ENCODE peak calls at places on chromosomes 11 and 22, in five cellular contexts. S is brain pericyte, U is islet precursor cell, D is mesendoderm, G is H9. L is an unnamed sample.
A peak's percentile ranks its signal among the peaks of the same experiment; 100 is the strongest.

GRCh38 chr11:45646275-45646970 is 19.0 kb downstream of the CHST1 start:
- DNase-seq in U (no peak), D (peak; percentile 48), S (no peak), G (no peak), L (no peak)

GRCh38 chr11:47565340-47566165 is at the start of gene PTPMT1:
- DNase-seq in G (peak; percentile 74), U (peak; percentile 91), S (no peak), D (peak; percentile 86), L (no peak)

GRCh38 chr11:123407124-123407995 is 22.7 kb upstream of the GRAMD1B start:
- DNase-seq in G (peak; percentile 83), D (peak; percentile 92), U (peak; percentile 86), S (peak; percentile 13), L (no peak)

GRCh38 chr11:95082576-95083001 is 7.1 kb upstream of the ENDOD1 start:
- DNase-seq in S (no peak), G (no peak), D (no peak), U (no peak), L (no peak)

GRCh38 chr11:134098566-134099184 is 29.8 kb downstream of the JAM3 start:
- DNase-seq in S (no peak), U (no peak), D (peak; percentile 60), G (no peak), L (no peak)

GRCh38 chr11:18012314-18012905 is 437 bp downstream of the SERGEF start:
- DNase-seq in S (no peak), G (peak; percentile 57), U (peak; percentile 73), D (peak; percentile 68), L (no peak)

GRCh38 chr11:6604081-6604626 is 580 bp downstream of the ILK start:
- DNase-seq in G (peak; percentile 49), S (no peak), U (peak; percentile 82), D (peak; percentile 75), L (peak; percentile 31)

GRCh38 chr11:111736621-111737055 is 29.6 kb downstream of the PPP2R1B start:
- DNase-seq in G (no peak), D (no peak), U (no peak), S (no peak), L (no peak)

GRCh38 chr11:131710511-131710910 is 340.1 kb downstream of the NTM start:
- DNase-seq in G (no peak), S (no peak), U (no peak), D (no peak), L (no peak)

GRCh38 chr11:1197886-1198765 is 24.7 kb upstream of the MUC5B start:
- DNase-seq in S (no peak), D (no peak), U (peak; percentile 56), G (peak; percentile 54), L (peak; percentile 52)

GRCh38 chr11:47987781-47988180 is 7.4 kb downstream of the PTPRJ start:
- DNase-seq in D (no peak), S (no peak), G (no peak), U (no peak), L (no peak)

GRCh38 chr11:119982517-119983239 is 155.2 kb downstream of the TRIM29 start:
- DNase-seq in G (no peak), D (no peak), S (no peak), U (no peak), L (no peak)

GRCh38 chr11:125724125-125724524 is 22.0 kb upstream of the PATE1 start:
- DNase-seq in G (no peak), S (no peak), U (no peak), D (peak; percentile 51), L (no peak)

GRCh38 chr11:120198787-120199469 is 11.9 kb upstream of the OAF start:
- DNase-seq in D (no peak), S (no peak), G (no peak), U (no peak), L (no peak)

GRCh38 chr22:31081963-31082605 is 966 bp downstream of the SMTN start:
- DNase-seq in U (no peak), D (no peak), G (no peak), S (no peak), L (peak; percentile 69)

GRCh38 chr11:134734894-134735293 is 322.9 kb upstream of the B3GAT1 start:
- DNase-seq in D (no peak), G (no peak), S (no peak), U (no peak), L (no peak)

GRCh38 chr11:67368621-67369020 is 4.8 kb downstream of the CLCF1 start:
- DNase-seq in U (no peak), S (no peak), G (no peak), D (no peak), L (no peak)

GRCh38 chr11:111368285-111368560 is 10.9 kb downstream of the POU2AF1 start:
- DNase-seq in D (no peak), G (no peak), U (no peak), S (no peak), L (no peak)

GRCh38 chr11:112570335-112570734 is 309.7 kb upstream of the PLET1 start:
- DNase-seq in U (no peak), D (no peak), G (no peak), S (no peak), L (no peak)

GRCh38 chr11:34191592-34191991 is 86.2 kb downstream of the NAT10 start:
- DNase-seq in U (no peak), D (no peak), S (no peak), G (no peak), L (no peak)

GRCh38 chr11:1384206-1384965 is 5.3 kb upstream of the BRSK2 start:
- DNase-seq in D (no peak), G (no peak), S (no peak), U (no peak), L (no peak)

GRCh38 chr11:36062796-36063380 is 119.0 kb downstream of the LDLRAD3 start:
- DNase-seq in G (no peak), S (no peak), U (no peak), D (no peak), L (no peak)

GRCh38 chr11:72844356-72844755 is 30.1 kb downstream of the ATG16L2 start:
- DNase-seq in G (no peak), D (no peak), U (no peak), S (no peak), L (no peak)

GRCh38 chr11:36280531-36280930 is 8.7 kb downstream of the COMMD9 start:
- DNase-seq in U (no peak), D (no peak), G (no peak), S (no peak), L (no peak)

GRCh38 chr11:124799384-124800225 is 601 bp downstream of the MSANTD2 start:
- DNase-seq in G (peak; percentile 48), S (no peak), D (peak; percentile 63), U (peak; percentile 72), L (no peak)

GRCh38 chr11:121754603-121755002 is 301.8 kb upstream of the SORL1-AS1 start:
- DNase-seq in S (no peak), D (no peak), G (no peak), U (no peak), L (no peak)

GRCh38 chr11:3807856-3808845 is at the start of gene PGAP2:
- DNase-seq in U (peak; percentile 90), G (peak; percentile 89), D (peak; percentile 92), S (no peak), L (no peak)

GRCh38 chr11:58739725-58740430 is 8.1 kb upstream of the GLYAT start:
- DNase-seq in G (no peak), U (no peak), S (no peak), D (peak; percentile 57), L (no peak)

GRCh38 chr22:29011200-29011867 is 50.3 kb downstream of the C22orf31 start:
- DNase-seq in S (no peak), G (no peak), D (no peak), U (no peak), L (no peak)

L was measured in RWPE2.